ENCODE peak calls at places on chromosomes 11 and 22, in nine cellular contexts. Q is fibroblast of lung, H is IMR-90, Y is A549, W is neuronal stem cell, V is OCI-LY7, G is PC-9, M is GM23248, O is K562. B is an unnamed sample.

GRCh38 chr11:95863486-95864140 is 60.3 kb downstream of the MTMR2 start:
- DNase-seq in Q (peak), H (peak), Y (no peak), W (no peak), V (no peak), G (no peak), M (peak), O (no peak), B (no peak)

GRCh38 chr22:33240901-33241300 is 182.7 kb upstream of the SYN3 start:
- DNase-seq in Q (no peak), H (no peak), Y (no peak), W (no peak), V (peak), G (no peak), M (peak), O (no peak), B (no peak)

GRCh38 chr11:117426941-117427340 is 99.3 kb downstream of the CEP164 start:
- DNase-seq in Q (no peak), H (no peak), Y (no peak), W (no peak), V (no peak), G (no peak), M (no peak), O (no peak), B (no peak)

GRCh38 chr11:49505231-49505630 is 296.8 kb upstream of the FOLH1 start:
- DNase-seq in Q (no peak), H (no peak), Y (no peak), W (peak), V (no peak), G (no peak), M (no peak), O (no peak), B (no peak)

GRCh38 chr11:65392899-65393298 is 6.5 kb downstream of the FRMD8 start:
- DNase-seq in Q (no peak), H (no peak), Y (no peak), W (no peak), V (no peak), G (no peak), M (no peak), O (no peak), B (no peak)

GRCh38 chr22:35589071-35589735 is 27.9 kb downstream of the MB start:
- DNase-seq in Q (peak), H (peak), Y (peak), W (no peak), V (no peak), G (peak), M (peak), O (no peak), B (peak)

GRCh38 chr11:34652191-34652958 is 31.5 kb downstream of the EHF start:
- DNase-seq in Q (no peak), H (peak), Y (no peak), W (no peak), V (no peak), G (no peak), M (no peak), O (peak), B (no peak)

GRCh38 chr11:1842149-1843097 is 3.6 kb downstream of the TNNI2 start:
- DNase-seq in Q (no peak), H (no peak), Y (no peak), W (no peak), V (no peak), G (no peak), M (no peak), O (peak), B (no peak)

GRCh38 chr11:35321532-35322320 is 97.6 kb downstream of the SLC1A2 start:
- DNase-seq in Q (peak), H (peak), Y (no peak), W (no peak), V (no peak), G (no peak), M (peak), O (no peak), B (no peak)

GRCh38 chr11:126544311-126545056 is 189.0 kb downstream of the ST3GAL4 start:
- DNase-seq in Q (peak), H (peak), Y (no peak), W (peak), V (no peak), G (no peak), M (peak), O (no peak), B (peak)

GRCh38 chr11:67356867-67357561 is 3.7 kb upstream of the POLD4 start:
- DNase-seq in Q (peak), H (peak), Y (peak), W (peak), V (peak), G (peak), M (peak), O (peak), B (peak)

GRCh38 chr22:41096391-41096790 is 4.0 kb downstream of the EP300 start:
- DNase-seq in Q (no peak), H (no peak), Y (no peak), W (no peak), V (no peak), G (no peak), M (no peak), O (no peak), B (no peak)

GRCh38 chr11:11973866-11974265 is 34.6 kb downstream of the DKK3 start:
- DNase-seq in Q (no peak), H (peak), Y (no peak), W (no peak), V (no peak), G (no peak), M (no peak), O (no peak), B (no peak)

GRCh38 chr11:48005878-48006277 is 25.5 kb downstream of the PTPRJ start:
- DNase-seq in Q (no peak), H (no peak), Y (no peak), W (peak), V (no peak), G (no peak), M (peak), O (no peak), B (no peak)

GRCh38 chr11:67433536-67434394 is 3.7 kb downstream of the PTPRCAP start:
- DNase-seq in Q (no peak), H (no peak), Y (no peak), W (no peak), V (no peak), G (peak), M (no peak), O (no peak), B (no peak)

GRCh38 chr22:38124236-38124974 is 13.9 kb upstream of the BAIAP2L2 start:
- DNase-seq in Q (no peak), H (no peak), Y (no peak), W (no peak), V (no peak), G (no peak), M (no peak), O (no peak), B (no peak)

GRCh38 chr11:20035375-20035700 is 124.9 kb downstream of the DBX1 start:
- DNase-seq in Q (peak), H (no peak), Y (no peak), W (no peak), V (no peak), G (no peak), M (no peak), O (no peak), B (no peak)

GRCh38 chr11:27722945-27723344 is 22.7 kb upstream of the BDNF start:
- DNase-seq in Q (no peak), H (no peak), Y (no peak), W (no peak), V (no peak), G (no peak), M (peak), O (no peak), B (peak)

GRCh38 chr22:42947211-42947990 is 67.5 kb downstream of the PACSIN2 start:
- DNase-seq in Q (no peak), H (peak), Y (peak), W (peak), V (no peak), G (peak), M (no peak), O (no peak), B (no peak)

GRCh38 chr11:64019106-64020031 is 16.4 kb upstream of the FLRT1 start:
- DNase-seq in Q (no peak), H (no peak), Y (no peak), W (no peak), V (no peak), G (no peak), M (no peak), O (no peak), B (no peak)

GRCh38 chr22:17675584-17675983 is 37.0 kb downstream of the BCL2L13 start:
- DNase-seq in Q (no peak), H (no peak), Y (no peak), W (no peak), V (no peak), G (no peak), M (no peak), O (no peak), B (no peak)

GRCh38 chr22:17674152-17674551 is 35.6 kb downstream of the BCL2L13 start:
- DNase-seq in Q (no peak), H (no peak), Y (no peak), W (no peak), V (no peak), G (no peak), M (no peak), O (no peak), B (no peak)

DNA sequence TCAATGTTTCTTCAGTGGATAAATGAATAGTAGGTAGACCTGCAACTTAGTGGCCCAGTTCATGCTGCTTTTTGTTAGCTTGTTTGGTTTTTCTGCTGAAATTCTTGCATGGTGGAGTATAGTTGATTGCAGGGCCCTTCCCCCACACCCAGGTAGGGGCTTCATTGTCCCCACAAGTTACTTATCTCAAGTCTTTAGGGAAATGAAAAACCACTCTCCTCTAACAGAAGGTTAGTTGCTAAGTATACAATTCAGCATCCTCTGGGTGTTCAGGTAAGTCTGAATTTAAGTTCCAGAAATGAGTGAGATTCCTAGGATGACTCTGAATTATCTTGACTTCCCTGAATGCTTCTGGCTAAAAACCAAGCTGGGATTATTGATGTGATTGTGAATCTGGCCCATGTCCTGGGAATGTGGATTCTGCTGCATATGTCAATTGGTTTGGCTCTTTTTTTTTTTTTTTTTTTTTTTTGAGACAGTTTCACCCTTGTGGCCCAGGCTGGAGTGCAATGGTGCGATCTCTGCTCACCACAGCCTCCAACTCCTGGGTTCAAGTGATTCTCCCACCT is 40.3 kb downstream of the BCL2L13 start:
- DNase-seq in Q (no peak), H (no peak), Y (no peak), W (no peak), V (no peak), G (no peak), M (no peak), O (no peak), B (no peak)
- H3K4me3 ChIP-seq in Q (no peak), H (no peak), Y (no peak), W (no peak), V (no peak), G (no peak), M (no peak), O (no peak), B (no peak)

GRCh38 chr11:128551641-128552335 is 35.6 kb downstream of the ETS1 start:
- DNase-seq in Q (no peak), H (no peak), Y (no peak), W (no peak), V (peak), G (no peak), M (no peak), O (no peak), B (no peak)
- H3K4me2 ChIP-seq in Q (no peak), H (no peak), Y (no peak), W (no peak), V (peak), G (no peak), M (no peak), O (no peak), B (no peak)

GRCh38 chr11:71285111-71285510 is 32.7 kb upstream of the SHANK2 start:
- DNase-seq in Q (no peak), H (no peak), Y (no peak), W (no peak), V (no peak), G (no peak), M (no peak), O (no peak), B (no peak)
- H3K4me3 ChIP-seq in Q (no peak), H (no peak), Y (no peak), W (no peak), V (no peak), G (peak), M (no peak), O (no peak), B (no peak)

GRCh38 chr11:17781626-17782025 is 47.0 kb downstream of the KCNC1 start:
- DNase-seq in Q (no peak), H (no peak), Y (no peak), W (no peak), V (no peak), G (no peak), M (no peak), O (no peak), B (no peak)

GRCh38 chr11:17780668-17781067 is 46.1 kb downstream of the KCNC1 start:
- DNase-seq in Q (no peak), H (no peak), Y (no peak), W (no peak), V (no peak), G (no peak), M (no peak), O (no peak), B (no peak)

GRCh38 chr11:17779861-17780594 is 45.4 kb downstream of the KCNC1 start:
- DNase-seq in Q (no peak), H (no peak), Y (no peak), W (no peak), V (no peak), G (no peak), M (no peak), O (no peak), B (no peak)

GRCh38 chr11:17782145-17782544 is 47.6 kb downstream of the KCNC1 start:
- DNase-seq in Q (no peak), H (no peak), Y (no peak), W (no peak), V (no peak), G (no peak), M (no peak), O (no peak), B (no peak)

GRCh38 chr11:17781221-17781620 is 46.6 kb downstream of the KCNC1 start:
- DNase-seq in Q (no peak), H (no peak), Y (no peak), W (no peak), V (no peak), G (no peak), M (no peak), O (no peak), B (no peak)
- H3K4me2 ChIP-seq in Q (no peak), H (no peak), Y (no peak), W (no peak), V (no peak), G (no peak), M (no peak), O (no peak), B (no peak)

DNA sequence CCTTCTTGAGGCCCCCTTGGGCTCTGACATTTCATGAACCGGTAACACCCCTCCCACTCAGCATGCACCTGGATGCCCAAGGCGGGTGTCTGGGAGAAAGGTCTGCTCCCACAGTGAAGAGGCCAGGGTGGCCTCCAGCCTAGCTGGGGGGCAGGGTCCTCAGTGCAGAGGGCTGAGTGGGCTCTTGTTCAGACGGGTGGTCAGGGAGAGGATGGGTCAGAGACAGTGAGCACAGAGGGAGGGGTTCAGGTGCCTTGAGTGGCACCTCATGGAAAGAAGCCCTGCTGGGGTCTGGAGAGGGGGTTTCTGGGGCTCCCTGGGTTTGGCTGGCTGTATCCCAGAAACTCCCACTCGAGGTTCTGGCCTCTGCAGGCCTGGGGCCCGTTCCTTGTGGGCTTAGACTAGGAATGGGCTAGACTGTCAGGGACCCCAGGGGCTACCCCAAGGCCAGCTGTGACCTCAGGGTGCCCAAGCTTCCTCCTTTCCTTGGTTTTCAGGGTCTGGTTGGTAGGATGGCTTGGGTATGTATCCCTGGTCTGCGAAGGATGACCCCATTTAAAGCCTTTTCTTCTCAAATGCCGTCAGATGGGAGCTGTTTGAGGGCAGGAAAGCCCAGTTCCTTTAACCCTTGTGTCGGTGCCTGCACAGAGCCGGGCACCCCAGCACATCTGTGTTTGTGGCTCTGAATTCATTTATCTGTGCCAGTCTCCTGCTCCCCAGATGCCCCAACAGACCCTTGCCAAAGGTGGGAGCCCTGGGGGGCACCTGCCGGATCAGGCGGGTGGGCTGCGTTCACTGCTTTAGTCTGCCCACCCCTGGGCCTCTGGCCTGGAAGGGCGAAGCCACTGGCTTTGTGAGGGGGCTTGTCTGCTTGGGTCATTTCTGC is 1.3 kb downstream of the SYNGR1 start:
- DNase-seq in Q (no peak), H (no peak), Y (no peak), W (no peak), V (no peak), G (no peak), M (no peak), O (peak), B (no peak)
- H3K4me3 ChIP-seq in Q (peak), H (peak), Y (peak), W (peak), V (peak), G (peak), M (peak), O (peak), B (peak)

GRCh38 chr11:128547946-128548654 is 39.3 kb downstream of the ETS1 start:
- DNase-seq in Q (no peak), H (no peak), Y (no peak), W (no peak), V (no peak), G (no peak), M (no peak), O (no peak), B (no peak)

GRCh38 chr11:128550261-128550821 is 37.0 kb downstream of the ETS1 start:
- DNase-seq in Q (no peak), H (no peak), Y (no peak), W (no peak), V (no peak), G (no peak), M (no peak), O (no peak), B (no peak)

GRCh38 chr11:128550967-128551522 is 36.3 kb downstream of the ETS1 start:
- DNase-seq in Q (no peak), H (no peak), Y (no peak), W (no peak), V (peak), G (no peak), M (no peak), O (no peak), B (no peak)

GRCh38 chr11:128548655-128549255 is 38.6 kb downstream of the ETS1 start:
- DNase-seq in Q (peak), H (peak), Y (no peak), W (no peak), V (peak), G (no peak), M (peak), O (no peak), B (peak)

GRCh38 chr11:128549256-128549944 is 38.0 kb downstream of the ETS1 start:
- DNase-seq in Q (peak), H (no peak), Y (no peak), W (no peak), V (no peak), G (no peak), M (no peak), O (no peak), B (no peak)
- H3K4me2 ChIP-seq in Q (peak), H (peak), Y (no peak), W (peak), V (peak), G (no peak), M (peak), O (no peak), B (peak)

GRCh38 chr11:123478352-123478986 is 48.4 kb downstream of the GRAMD1B start:
- DNase-seq in Q (peak), H (peak), Y (peak), W (peak), V (peak), G (peak), M (peak), O (peak), B (peak)
- H3K4me3 ChIP-seq in Q (no peak), H (no peak), Y (no peak), W (no peak), V (no peak), G (no peak), M (no peak), O (no peak), B (no peak)

DNA sequence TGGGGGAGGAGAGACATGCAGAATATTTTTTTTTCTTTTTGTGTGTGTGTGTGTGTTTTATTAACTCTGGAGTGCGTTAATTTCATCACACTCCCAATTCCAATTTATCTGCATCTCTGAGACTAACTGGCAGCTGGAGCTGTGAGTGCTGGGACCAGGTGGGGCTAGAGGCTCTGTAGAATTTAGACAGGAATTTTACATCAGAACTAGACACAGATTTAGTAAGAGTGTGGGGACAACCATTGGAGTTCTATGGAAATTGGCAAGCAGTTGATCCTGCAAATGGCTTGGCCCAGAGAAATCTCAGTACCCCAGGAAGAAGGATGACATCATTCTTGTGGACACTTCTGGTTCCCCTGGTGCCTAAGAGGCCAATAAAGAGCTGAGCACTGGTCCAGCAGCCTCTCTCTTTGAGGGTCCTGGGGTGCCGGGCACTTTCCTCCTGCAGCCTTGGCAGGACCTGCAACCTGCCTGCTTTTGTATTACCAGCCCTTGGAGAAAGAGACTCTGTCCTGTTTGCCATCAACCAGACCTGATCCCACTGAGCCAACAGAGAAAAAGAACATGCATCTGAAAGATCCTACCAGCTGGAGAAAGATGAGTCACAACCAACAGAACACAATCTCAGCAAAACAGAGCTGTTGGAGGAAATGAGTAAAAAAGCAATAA is 320.9 kb downstream of the DDX10 start:
- DNase-seq in Q (peak), H (peak), Y (no peak), W (no peak), V (no peak), G (no peak), M (peak), O (no peak), B (peak)
- H3K4me2 ChIP-seq in Q (peak), H (no peak), Y (no peak), W (no peak), V (no peak), G (no peak), M (peak), O (no peak), B (no peak)

DNA sequence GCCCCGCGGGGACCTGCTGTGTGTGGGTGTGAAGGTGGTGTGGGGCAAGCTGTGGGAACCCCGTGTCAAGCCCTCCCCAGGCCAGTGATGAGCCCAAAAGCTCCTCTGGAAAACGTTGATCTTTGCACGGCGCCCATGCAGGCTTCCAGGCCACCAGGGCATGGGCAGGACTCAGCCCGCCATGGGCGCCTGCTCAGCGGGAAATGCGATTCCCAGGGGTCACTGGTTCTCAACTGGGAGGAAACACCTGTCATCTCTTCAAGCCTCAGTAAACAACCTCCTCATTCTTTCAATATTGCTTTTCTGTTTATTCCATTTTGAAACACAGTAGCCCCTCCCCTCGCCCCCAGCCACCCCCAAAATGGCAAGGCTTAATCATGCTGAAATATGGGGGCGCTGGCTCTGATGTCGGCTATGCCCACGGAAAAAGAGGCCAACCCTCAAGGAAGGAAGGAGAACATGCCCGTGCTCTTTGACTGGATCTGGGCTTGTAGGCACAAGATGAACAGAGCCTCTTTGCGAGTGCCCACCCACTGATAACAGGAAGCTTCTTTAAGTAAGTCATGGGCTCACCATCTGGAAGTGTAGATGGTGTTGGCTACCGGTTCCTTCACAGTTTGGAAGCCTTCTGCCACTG is 543 bp upstream of the POU2AF1 start:
- DNase-seq in Q (no peak), H (no peak), Y (no peak), W (no peak), V (peak), G (no peak), M (no peak), O (no peak), B (no peak)
- H3K4me3 ChIP-seq in Q (no peak), H (no peak), Y (no peak), W (no peak), V (peak), G (no peak), M (peak), O (no peak), B (no peak)